ENCODE peak calls at places on chromosomes 2 and 18, in five cellular contexts. One of them, this sample, is unnamed.

GRCh38 chr2:185695711-185696110 is 42.9 kb upstream of the FSIP2 start:
- DNase-seq in T-helper 1 cell: no peak
- DNase-seq in CD8-positive, alpha-beta memory T cell: no peak
- DNase-seq in activated T-cell treated with anti-CD3 and anti-CD28 coated beads, Interleukin-2, amount 50 U/mL, for 72 hours: no peak
- DNase-seq in astrocyte of the spinal cord: no peak
- DNase-seq in this sample: no peak

GRCh38 chr2:85133751-85134254 is 611 bp downstream of the TCF7L1 start:
- DNase-seq in T-helper 1 cell: no peak
- DNase-seq in CD8-positive, alpha-beta memory T cell: no peak
- DNase-seq in activated T-cell treated with anti-CD3 and anti-CD28 coated beads, Interleukin-2, amount 50 U/mL, for 72 hours: peak; percentile 32
- DNase-seq in astrocyte of the spinal cord: peak; percentile 40
- DNase-seq in this sample: peak; percentile 46

GRCh38 chr2:99569393-99569792 is 79.6 kb upstream of the REV1 start:
- DNase-seq in T-helper 1 cell: no peak
- DNase-seq in CD8-positive, alpha-beta memory T cell: no peak
- DNase-seq in activated T-cell treated with anti-CD3 and anti-CD28 coated beads, Interleukin-2, amount 50 U/mL, for 72 hours: no peak
- DNase-seq in astrocyte of the spinal cord: no peak
- DNase-seq in this sample: no peak

GRCh38 chr18:43587538-43588153 is 310.4 kb upstream of the SYT4 start:
- DNase-seq in T-helper 1 cell: no peak
- DNase-seq in CD8-positive, alpha-beta memory T cell: no peak
- DNase-seq in activated T-cell treated with anti-CD3 and anti-CD28 coated beads, Interleukin-2, amount 50 U/mL, for 72 hours: no peak
- DNase-seq in astrocyte of the spinal cord: peak; percentile 46
- DNase-seq in this sample: peak; percentile 41

GRCh38 chr2:216842634-216843033 is 17.2 kb downstream of the TNP1 start:
- DNase-seq in T-helper 1 cell: no peak
- DNase-seq in CD8-positive, alpha-beta memory T cell: no peak
- DNase-seq in activated T-cell treated with anti-CD3 and anti-CD28 coated beads, Interleukin-2, amount 50 U/mL, for 72 hours: no peak
- DNase-seq in astrocyte of the spinal cord: no peak
- DNase-seq in this sample: no peak

GRCh38 chr2:127149384-127149783 is 42.4 kb upstream of the BIN1 start:
- DNase-seq in T-helper 1 cell: no peak
- DNase-seq in CD8-positive, alpha-beta memory T cell: no peak
- DNase-seq in activated T-cell treated with anti-CD3 and anti-CD28 coated beads, Interleukin-2, amount 50 U/mL, for 72 hours: no peak
- DNase-seq in astrocyte of the spinal cord: peak; percentile 94
- DNase-seq in this sample: peak; percentile 96

GRCh38 chr2:112268547-112268946 is 6.8 kb upstream of the ZC3H6 start:
- DNase-seq in T-helper 1 cell: no peak
- DNase-seq in CD8-positive, alpha-beta memory T cell: no peak
- DNase-seq in activated T-cell treated with anti-CD3 and anti-CD28 coated beads, Interleukin-2, amount 50 U/mL, for 72 hours: no peak
- DNase-seq in astrocyte of the spinal cord: no peak
- DNase-seq in this sample: no peak

GRCh38 chr2:196059491-196059960 is 9.1 kb downstream of the DNAH7 start:
- DNase-seq in T-helper 1 cell: no peak
- DNase-seq in CD8-positive, alpha-beta memory T cell: no peak
- DNase-seq in activated T-cell treated with anti-CD3 and anti-CD28 coated beads, Interleukin-2, amount 50 U/mL, for 72 hours: no peak
- DNase-seq in astrocyte of the spinal cord: peak; percentile 49
- DNase-seq in this sample: no peak

GRCh38 chr2:35963344-35963743 is 392.2 kb upstream of the CRIM1 start:
- DNase-seq in T-helper 1 cell: no peak
- DNase-seq in CD8-positive, alpha-beta memory T cell: no peak
- DNase-seq in activated T-cell treated with anti-CD3 and anti-CD28 coated beads, Interleukin-2, amount 50 U/mL, for 72 hours: no peak
- DNase-seq in astrocyte of the spinal cord: no peak
- DNase-seq in this sample: no peak

GRCh38 chr2:23566236-23567142 is 181.5 kb downstream of the KLHL29 start:
- DNase-seq in T-helper 1 cell: no peak
- DNase-seq in CD8-positive, alpha-beta memory T cell: no peak
- DNase-seq in activated T-cell treated with anti-CD3 and anti-CD28 coated beads, Interleukin-2, amount 50 U/mL, for 72 hours: peak; percentile 39
- DNase-seq in astrocyte of the spinal cord: no peak
- DNase-seq in this sample: peak; percentile 32

GRCh38 chr18:31857516-31858106 is 85.3 kb downstream of the TRAPPC8 start:
- DNase-seq in T-helper 1 cell: no peak
- DNase-seq in CD8-positive, alpha-beta memory T cell: no peak
- DNase-seq in activated T-cell treated with anti-CD3 and anti-CD28 coated beads, Interleukin-2, amount 50 U/mL, for 72 hours: no peak
- DNase-seq in astrocyte of the spinal cord: no peak
- DNase-seq in this sample: no peak

GRCh38 chr2:130755234-130756040 is at the start of gene AMER3:
- DNase-seq in T-helper 1 cell: no peak
- DNase-seq in CD8-positive, alpha-beta memory T cell: no peak
- DNase-seq in activated T-cell treated with anti-CD3 and anti-CD28 coated beads, Interleukin-2, amount 50 U/mL, for 72 hours: no peak
- DNase-seq in astrocyte of the spinal cord: no peak
- DNase-seq in this sample: no peak

GRCh38 chr2:170436077-170436943 is 258.4 kb downstream of the MYO3B start:
- DNase-seq in T-helper 1 cell: no peak
- DNase-seq in CD8-positive, alpha-beta memory T cell: no peak
- DNase-seq in activated T-cell treated with anti-CD3 and anti-CD28 coated beads, Interleukin-2, amount 50 U/mL, for 72 hours: no peak
- DNase-seq in astrocyte of the spinal cord: no peak
- DNase-seq in this sample: no peak

GRCh38 chr2:136116813-136117390 is 1.0 kb downstream of the CXCR4 start:
- DNase-seq in T-helper 1 cell: peak; percentile 65
- DNase-seq in CD8-positive, alpha-beta memory T cell: peak; percentile 86
- DNase-seq in activated T-cell treated with anti-CD3 and anti-CD28 coated beads, Interleukin-2, amount 50 U/mL, for 72 hours: peak; percentile 80
- DNase-seq in astrocyte of the spinal cord: no peak
- DNase-seq in this sample: no peak

This sample was measured in IMR-90.